ENCODE peak calls at places on chromosomes 1 and 21, in eight cellular contexts. One of them, this sample, is unnamed.

GRCh38 chr21:34517491-34518245 is 5.7 kb upstream of the KCNE1 start:
- DNase-seq in foreskin fibroblast: no peak
- DNase-seq in prostate gland: no peak
- DNase-seq in T-helper 9 cell: no peak
- DNase-seq in ACHN: peak; percentile 14
- DNase-seq in EH: no peak
- DNase-seq in tibial artery: no peak
- DNase-seq in activated T-cell treated with anti-CD3 and anti-CD28 coated beads for 1 hour: no peak
- DNase-seq in this sample: peak; percentile 37

GRCh38 chr1:221511797-221512196 is 230.1 kb downstream of the DUSP10 start:
- DNase-seq in foreskin fibroblast: no peak
- DNase-seq in prostate gland: no peak
- DNase-seq in T-helper 9 cell: no peak
- DNase-seq in ACHN: no peak
- DNase-seq in EH: no peak
- DNase-seq in tibial artery: no peak
- DNase-seq in activated T-cell treated with anti-CD3 and anti-CD28 coated beads for 1 hour: no peak
- DNase-seq in this sample: no peak

GRCh38 chr1:30878016-30878415 is 30.5 kb downstream of the SDC3 start:
- DNase-seq in foreskin fibroblast: no peak
- DNase-seq in prostate gland: no peak
- DNase-seq in T-helper 9 cell: no peak
- DNase-seq in ACHN: no peak
- DNase-seq in EH: no peak
- DNase-seq in tibial artery: no peak
- DNase-seq in activated T-cell treated with anti-CD3 and anti-CD28 coated beads for 1 hour: no peak
- DNase-seq in this sample: no peak

GRCh38 chr1:18855573-18855972 is 3.9 kb downstream of the TAS1R2 start:
- DNase-seq in foreskin fibroblast: no peak
- DNase-seq in prostate gland: no peak
- DNase-seq in T-helper 9 cell: no peak
- DNase-seq in ACHN: no peak
- DNase-seq in EH: peak; percentile 18
- DNase-seq in tibial artery: no peak
- DNase-seq in activated T-cell treated with anti-CD3 and anti-CD28 coated beads for 1 hour: no peak
- DNase-seq in this sample: no peak

GRCh38 chr1:13543927-13544556 is 30.2 kb upstream of the LRRC38 start:
- DNase-seq in foreskin fibroblast: no peak
- DNase-seq in prostate gland: peak; percentile 30
- DNase-seq in T-helper 9 cell: no peak
- DNase-seq in ACHN: no peak
- DNase-seq in EH: no peak
- DNase-seq in tibial artery: peak; percentile 36
- DNase-seq in activated T-cell treated with anti-CD3 and anti-CD28 coated beads for 1 hour: no peak
- DNase-seq in this sample: no peak

GRCh38 chr1:155127105-155127671 is 488 bp upstream of the EFNA1 start:
- DNase-seq in foreskin fibroblast: peak; percentile 33
- DNase-seq in prostate gland: peak; percentile 93
- DNase-seq in T-helper 9 cell: no peak
- DNase-seq in ACHN: peak; percentile 36
- DNase-seq in EH: peak; percentile 62
- DNase-seq in tibial artery: peak; percentile 66
- DNase-seq in activated T-cell treated with anti-CD3 and anti-CD28 coated beads for 1 hour: no peak
- DNase-seq in this sample: peak; percentile 42

GRCh38 chr1:145981299-145981600 is 15.1 kb downstream of the TXNIP start:
- DNase-seq in foreskin fibroblast: no peak
- DNase-seq in prostate gland: no peak
- DNase-seq in T-helper 9 cell: no peak
- DNase-seq in ACHN: no peak
- DNase-seq in EH: no peak
- DNase-seq in tibial artery: no peak
- DNase-seq in activated T-cell treated with anti-CD3 and anti-CD28 coated beads for 1 hour: no peak
- DNase-seq in this sample: no peak

GRCh38 chr1:148264374-148265276 is 112.5 kb upstream of the NBPF11 start:
- DNase-seq in foreskin fibroblast: peak; percentile 36
- DNase-seq in prostate gland: no peak
- DNase-seq in T-helper 9 cell: no peak
- DNase-seq in ACHN: no peak
- DNase-seq in EH: peak; percentile 35
- DNase-seq in tibial artery: no peak
- DNase-seq in activated T-cell treated with anti-CD3 and anti-CD28 coated beads for 1 hour: no peak
- DNase-seq in this sample: peak; percentile 96

GRCh38 chr1:208042041-208042615 is 131.2 kb upstream of the CD34 start:
- DNase-seq in foreskin fibroblast: no peak
- DNase-seq in prostate gland: no peak
- DNase-seq in T-helper 9 cell: no peak
- DNase-seq in ACHN: no peak
- DNase-seq in EH: no peak
- DNase-seq in tibial artery: no peak
- DNase-seq in activated T-cell treated with anti-CD3 and anti-CD28 coated beads for 1 hour: no peak
- DNase-seq in this sample: no peak

GRCh38 chr1:8746554-8746953 is 70.9 kb downstream of the RERE start:
- DNase-seq in foreskin fibroblast: no peak
- DNase-seq in prostate gland: no peak
- DNase-seq in T-helper 9 cell: no peak
- DNase-seq in ACHN: no peak
- DNase-seq in EH: peak; percentile 21
- DNase-seq in tibial artery: no peak
- DNase-seq in activated T-cell treated with anti-CD3 and anti-CD28 coated beads for 1 hour: no peak
- DNase-seq in this sample: peak; percentile 63

GRCh38 chr1:70504176-70504820 is 93.2 kb downstream of the CTH start:
- DNase-seq in foreskin fibroblast: peak; percentile 24
- DNase-seq in prostate gland: no peak
- DNase-seq in T-helper 9 cell: no peak
- DNase-seq in ACHN: peak; percentile 6
- DNase-seq in EH: peak; percentile 58
- DNase-seq in tibial artery: no peak
- DNase-seq in activated T-cell treated with anti-CD3 and anti-CD28 coated beads for 1 hour: no peak
- DNase-seq in this sample: peak; percentile 30

GRCh38 chr21:46316708-46317324 is 6.9 kb downstream of the C21orf58 start:
- DNase-seq in foreskin fibroblast: no peak
- DNase-seq in prostate gland: no peak
- DNase-seq in T-helper 9 cell: no peak
- DNase-seq in ACHN: no peak
- DNase-seq in EH: no peak
- DNase-seq in tibial artery: no peak
- DNase-seq in activated T-cell treated with anti-CD3 and anti-CD28 coated beads for 1 hour: no peak
- DNase-seq in this sample: no peak

GRCh38 chr1:79259390-79260336 is 253.1 kb upstream of the ADGRL4 start:
- DNase-seq in foreskin fibroblast: peak; percentile 60
- DNase-seq in prostate gland: no peak
- DNase-seq in T-helper 9 cell: no peak
- DNase-seq in ACHN: peak; percentile 42
- DNase-seq in EH: peak; percentile 70
- DNase-seq in tibial artery: no peak
- DNase-seq in activated T-cell treated with anti-CD3 and anti-CD28 coated beads for 1 hour: no peak
- DNase-seq in this sample: peak; percentile 75

GRCh38 chr1:96918406-96918805 is 196.8 kb downstream of the PTBP2 start:
- DNase-seq in foreskin fibroblast: peak; percentile 42
- DNase-seq in prostate gland: no peak
- DNase-seq in T-helper 9 cell: no peak
- DNase-seq in ACHN: no peak
- DNase-seq in EH: peak; percentile 75
- DNase-seq in tibial artery: no peak
- DNase-seq in activated T-cell treated with anti-CD3 and anti-CD28 coated beads for 1 hour: no peak
- DNase-seq in this sample: peak; percentile 27

GRCh38 chr1:86441581-86441980 is 17.6 kb downstream of the CLCA2 start:
- DNase-seq in foreskin fibroblast: no peak
- DNase-seq in prostate gland: no peak
- DNase-seq in T-helper 9 cell: peak; percentile 2
- DNase-seq in ACHN: no peak
- DNase-seq in EH: no peak
- DNase-seq in tibial artery: no peak
- DNase-seq in activated T-cell treated with anti-CD3 and anti-CD28 coated beads for 1 hour: no peak
- DNase-seq in this sample: no peak

GRCh38 chr1:207024202-207025143 is 8.1 kb downstream of the C1orf116 start:
- DNase-seq in foreskin fibroblast: no peak
- DNase-seq in prostate gland: no peak
- DNase-seq in T-helper 9 cell: no peak
- DNase-seq in ACHN: peak; percentile 75
- DNase-seq in EH: no peak
- DNase-seq in tibial artery: no peak
- DNase-seq in activated T-cell treated with anti-CD3 and anti-CD28 coated beads for 1 hour: no peak
- DNase-seq in this sample: no peak

GRCh38 chr1:51214615-51215131 is 21.4 kb upstream of the RNF11 start:
- DNase-seq in foreskin fibroblast: peak; percentile 72
- DNase-seq in prostate gland: no peak
- DNase-seq in T-helper 9 cell: no peak
- DNase-seq in ACHN: no peak
- DNase-seq in EH: peak; percentile 83
- DNase-seq in tibial artery: no peak
- DNase-seq in activated T-cell treated with anti-CD3 and anti-CD28 coated beads for 1 hour: no peak
- DNase-seq in this sample: peak; percentile 61

GRCh38 chr1:18583326-18583941 is 47.2 kb upstream of the PAX7 start:
- DNase-seq in foreskin fibroblast: no peak
- DNase-seq in prostate gland: no peak
- DNase-seq in T-helper 9 cell: no peak
- DNase-seq in ACHN: no peak
- DNase-seq in EH: no peak
- DNase-seq in tibial artery: peak; percentile 41
- DNase-seq in activated T-cell treated with anti-CD3 and anti-CD28 coated beads for 1 hour: no peak
- DNase-seq in this sample: no peak

GRCh38 chr1:181737056-181737455 is 253.7 kb downstream of the CACNA1E start:
- DNase-seq in foreskin fibroblast: no peak
- DNase-seq in prostate gland: no peak
- DNase-seq in T-helper 9 cell: no peak
- DNase-seq in ACHN: peak; percentile 26
- DNase-seq in EH: no peak
- DNase-seq in tibial artery: no peak
- DNase-seq in activated T-cell treated with anti-CD3 and anti-CD28 coated beads for 1 hour: no peak
- DNase-seq in this sample: no peak

GRCh38 chr21:41755258-41755933 is 11.5 kb downstream of the RIPK4 start:
- DNase-seq in foreskin fibroblast: no peak
- DNase-seq in prostate gland: no peak
- DNase-seq in T-helper 9 cell: no peak
- DNase-seq in ACHN: no peak
- DNase-seq in EH: no peak
- DNase-seq in tibial artery: no peak
- DNase-seq in activated T-cell treated with anti-CD3 and anti-CD28 coated beads for 1 hour: no peak
- DNase-seq in this sample: no peak

GRCh38 chr1:223031690-223032601 is 111.1 kb downstream of the TLR5 start:
- DNase-seq in foreskin fibroblast: peak; percentile 12
- DNase-seq in prostate gland: no peak
- DNase-seq in T-helper 9 cell: no peak
- DNase-seq in ACHN: no peak
- DNase-seq in EH: peak; percentile 78
- DNase-seq in tibial artery: peak; percentile 79
- DNase-seq in activated T-cell treated with anti-CD3 and anti-CD28 coated beads for 1 hour: no peak
- DNase-seq in this sample: peak; percentile 42

GRCh38 chr21:45267390-45267760 is 20.3 kb downstream of the POFUT2 start:
- DNase-seq in foreskin fibroblast: no peak
- DNase-seq in prostate gland: no peak
- DNase-seq in T-helper 9 cell: no peak
- DNase-seq in ACHN: no peak
- DNase-seq in EH: no peak
- DNase-seq in tibial artery: peak; percentile 15
- DNase-seq in activated T-cell treated with anti-CD3 and anti-CD28 coated beads for 1 hour: no peak
- DNase-seq in this sample: no peak

GRCh38 chr1:37828410-37829074 is 20.5 kb upstream of the YRDC start:
- DNase-seq in foreskin fibroblast: no peak
- DNase-seq in prostate gland: no peak
- DNase-seq in T-helper 9 cell: no peak
- DNase-seq in ACHN: no peak
- DNase-seq in EH: no peak
- DNase-seq in tibial artery: no peak
- DNase-seq in activated T-cell treated with anti-CD3 and anti-CD28 coated beads for 1 hour: no peak
- DNase-seq in this sample: no peak

GRCh38 chr21:44708213-44708865 is 3.0 kb downstream of the TSPEAR start:
- DNase-seq in foreskin fibroblast: no peak
- DNase-seq in prostate gland: no peak
- DNase-seq in T-helper 9 cell: no peak
- DNase-seq in ACHN: no peak
- DNase-seq in EH: no peak
- DNase-seq in tibial artery: no peak
- DNase-seq in activated T-cell treated with anti-CD3 and anti-CD28 coated beads for 1 hour: no peak
- DNase-seq in this sample: no peak

GRCh38 chr1:240462277-240462676 is 149.7 kb downstream of the GREM2 start:
- DNase-seq in foreskin fibroblast: no peak
- DNase-seq in prostate gland: no peak
- DNase-seq in T-helper 9 cell: no peak
- DNase-seq in ACHN: no peak
- DNase-seq in EH: no peak
- DNase-seq in tibial artery: no peak
- DNase-seq in activated T-cell treated with anti-CD3 and anti-CD28 coated beads for 1 hour: no peak
- DNase-seq in this sample: no peak

GRCh38 chr1:112957133-112957812 is 1.3 kb upstream of the SLC16A1 start:
- DNase-seq in foreskin fibroblast: peak; percentile 81
- DNase-seq in prostate gland: no peak
- DNase-seq in T-helper 9 cell: peak; percentile 6
- DNase-seq in ACHN: peak; percentile 92
- DNase-seq in EH: peak; percentile 92
- DNase-seq in tibial artery: peak; percentile 36
- DNase-seq in activated T-cell treated with anti-CD3 and anti-CD28 coated beads for 1 hour: peak; percentile 2
- DNase-seq in this sample: peak; percentile 93

This sample was measured in ELR.